ENCODE peak calls at places on chromosomes 7 and 10, in five cellular contexts. J is sigmoid colon; G is tibial artery; K is lung; B is CD8-positive, alpha-beta memory T cell. A is an unnamed sample.

GRCh38 chr10:693506-693905 is 4.0 kb upstream of the DIP2C start:
- DNase-seq in J (no peak), G (no peak), K (no peak), B (no peak), A (no peak)

GRCh38 chr7:117148971-117149370 is 173.9 kb downstream of the WNT2 start:
- DNase-seq in K (no peak), J (no peak), G (no peak), B (no peak), A (no peak)

GRCh38 chr7:88922944-88923343 is 127.4 kb upstream of the TEX47 start:
- DNase-seq in J (no peak), B (no peak), K (no peak), G (no peak), A (no peak)

GRCh38 chr7:156944876-156945275 is 4.6 kb upstream of the NOM1 start:
- DNase-seq in J (no peak), K (no peak), G (no peak), B (no peak), A (no peak)

GRCh38 chr10:96998329-96998888 is 166.3 kb downstream of the LCOR start:
- DNase-seq in J (no peak), K (no peak), G (no peak), B (no peak), A (no peak)

GRCh38 chr10:29771376-29771775 is 136.6 kb upstream of the SVIL start:
- DNase-seq in J (no peak), G (no peak), K (no peak), B (no peak), A (no peak)

GRCh38 chr10:4127518-4128315 is 342.7 kb upstream of the KLF6 start:
- DNase-seq in K (peak; percentile 47), J (no peak), B (no peak), G (no peak), A (no peak)

GRCh38 chr7:13979671-13980438 is 9.6 kb downstream of the ETV1 start:
- DNase-seq in B (no peak), G (no peak), K (no peak), J (no peak), A (no peak)

GRCh38 chr7:77439572-77439971 is 23.4 kb upstream of the GSAP start:
- DNase-seq in K (peak; percentile 61), G (no peak), J (no peak), B (no peak), A (no peak)

GRCh38 chr10:12638103-12638502 is 288.8 kb downstream of the CAMK1D start:
- DNase-seq in K (no peak), J (no peak), G (no peak), B (no peak), A (peak; percentile 45)

GRCh38 chr7:96187735-96188622 is 133.9 kb downstream of the SLC25A13 start:
- DNase-seq in G (no peak), K (no peak), B (no peak), J (no peak), A (peak; percentile 65)

GRCh38 chr7:110157631-110158362 is 933.1 kb upstream of the LRRN3 start:
- DNase-seq in J (no peak), G (no peak), B (no peak), K (no peak), A (peak; percentile 86)

GRCh38 chr7:76020031-76020714 is 25.8 kb upstream of the TMEM120A start:
- DNase-seq in K (peak; percentile 73), G (peak; percentile 85), J (peak; percentile 82), B (peak; percentile 55), A (peak; percentile 49)

GRCh38 chr7:44244282-44244681 is 43.5 kb downstream of the YKT6 start:
- DNase-seq in J (no peak), B (no peak), G (no peak), K (no peak), A (peak; percentile 62)

DNA sequence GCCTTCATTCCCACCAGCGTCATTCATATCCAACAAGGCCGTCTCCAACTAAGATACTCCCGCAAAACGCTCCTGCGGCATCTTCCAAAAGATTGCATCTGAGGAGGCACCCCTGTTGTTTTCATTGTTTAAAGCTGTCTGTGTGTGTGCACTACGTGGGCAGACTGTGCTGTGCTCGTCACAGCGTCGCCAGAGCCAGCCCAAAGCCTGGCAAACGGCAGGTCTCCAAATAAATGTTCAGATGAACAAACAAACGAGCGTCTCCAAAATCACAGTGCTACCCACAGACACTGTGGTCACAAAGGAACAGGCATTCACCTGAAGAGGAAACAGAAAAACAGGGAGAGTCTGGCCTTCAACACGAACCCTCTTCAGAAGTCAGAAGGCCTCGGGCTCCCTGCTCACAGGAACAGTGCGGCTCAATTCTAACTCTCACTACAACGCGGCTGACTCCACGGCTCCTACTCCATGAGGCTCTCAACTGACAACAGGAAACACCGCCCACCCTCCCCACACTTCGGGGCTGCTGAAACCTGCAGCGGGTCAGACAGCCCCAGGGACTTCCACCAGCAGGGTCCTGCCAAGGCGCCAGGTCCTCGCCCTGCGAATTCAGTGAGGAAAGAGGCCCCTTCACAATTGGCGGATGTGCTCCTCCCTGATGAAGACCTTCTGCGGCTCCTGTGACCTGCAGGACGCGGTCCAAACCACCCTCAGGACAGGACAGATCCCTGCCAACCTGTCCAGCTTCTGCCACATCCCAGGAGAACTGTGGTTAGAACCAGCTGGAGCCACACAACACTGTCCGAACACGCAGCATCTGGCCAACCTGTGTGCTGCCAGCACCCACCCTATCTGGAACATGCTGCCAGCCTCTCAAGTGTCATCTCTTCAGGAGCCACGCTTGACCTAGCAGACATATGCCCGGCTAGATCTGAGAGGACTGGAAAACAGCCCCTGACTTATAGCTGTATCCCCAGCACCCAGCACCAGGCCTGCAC is 36.1 kb downstream of the MAD1L1 start:
- DNase-seq in G (peak; percentile 55), J (no peak), B (no peak), K (no peak), A (no peak)
- H3K4me1 ChIP-seq in G (no peaks in the 10 kb centered on the region), J (no peaks in the 10 kb centered on the region), B (no peaks in the 10 kb centered on the region), K (no peaks in the 10 kb centered on the region), A (no peaks in the 10 kb centered on the region)

DNA sequence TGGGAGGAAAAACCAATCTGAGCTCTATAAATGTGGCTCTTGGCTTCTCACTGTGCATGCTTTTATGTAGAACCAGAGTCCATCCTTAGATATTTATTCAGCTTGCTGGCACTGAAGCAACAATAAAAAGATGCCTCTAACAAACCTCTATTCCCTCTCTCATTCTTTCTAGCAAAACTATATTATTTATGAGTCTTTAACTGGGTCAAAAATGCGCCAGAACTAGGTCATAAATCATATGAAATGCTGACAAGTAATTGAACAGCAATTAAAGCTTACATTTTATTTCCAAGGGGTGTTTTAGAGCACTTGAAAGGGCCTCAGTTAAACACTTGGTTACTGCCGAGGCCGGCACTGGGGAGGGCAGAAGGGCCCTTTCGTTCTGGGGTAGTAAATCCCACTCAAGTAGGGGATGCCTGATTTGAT is 14.0 kb downstream of the HOXA4 start:
- DNase-seq in K (no peak), B (no peak), G (no peak), J (no peak), A (no peak)
- H3K27me3 ChIP-seq in K (no peaks in the 10 kb centered on the region), B (no peaks in the 10 kb centered on the region), G (no peaks in the 10 kb centered on the region), J (no peaks in the 10 kb centered on the region), A (no peaks in the 10 kb centered on the region)

GRCh38 chr7:106256137-106256536 is 28.6 kb downstream of the NAMPT start:
- DNase-seq in G (no peak), K (no peak), B (no peak), J (no peak), A (no peak)
- H3K9me3 ChIP-seq in G (no peaks in the 10 kb centered on the region), K (no peaks in the 10 kb centered on the region), B (no peaks in the 10 kb centered on the region), J (no peaks in the 10 kb centered on the region), A (no peaks in the 10 kb centered on the region)

DNA sequence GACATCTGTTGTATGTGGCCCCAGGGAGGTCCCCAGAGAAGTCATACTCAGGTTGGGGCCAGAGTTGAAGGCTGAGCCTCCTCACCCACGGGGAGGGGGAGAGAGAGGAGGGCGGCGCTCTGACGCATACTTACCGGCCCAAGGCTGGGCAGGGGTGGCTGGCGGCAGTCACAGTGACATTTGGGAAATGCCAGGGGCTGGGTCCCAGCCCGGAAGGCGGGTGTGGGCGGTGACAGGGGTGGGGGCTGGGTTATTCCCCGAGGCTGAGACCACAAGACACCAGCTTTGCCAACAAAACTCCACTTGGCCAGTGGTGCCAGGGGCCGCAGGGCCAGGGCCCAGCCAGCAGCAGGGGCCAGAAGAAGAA is 41.1 kb downstream of the RASGEF1A start:
- DNase-seq in G (no peak), B (peak; percentile 50), J (peak; percentile 43), K (no peak), A (peak; percentile 4)
- H3K4me1 ChIP-seq in G (peaks cover 32% of the 10 kb centered on the region), B (peaks cover 39% of the 10 kb centered on the region), J (peaks cover 17% of the 10 kb centered on the region), K (no peaks in the 10 kb centered on the region), A (no peaks in the 10 kb centered on the region)